ENCODE peak calls at places on chromosomes 12 and 14, in four cellular contexts. One of them, this sample, is unnamed.
A peak's percentile ranks its signal among the peaks of the same experiment; 100 is the strongest.

GRCh38 chr12:48973531-48973930 is 2.0 kb upstream of the WNT10B start:
- DNase-seq in Peyer's patch: no peak
- DNase-seq in psoas muscle: peak; percentile 80
- DNase-seq in adipocyte: no peak
- DNase-seq in this sample: peak; percentile 83

GRCh38 chr12:122835693-122836026 is 403 bp downstream of the HIP1R start:
- DNase-seq in adipocyte: no peak
- DNase-seq in Peyer's patch: peak; percentile 69
- DNase-seq in psoas muscle: no peak
- DNase-seq in this sample: no peak

GRCh38 chr14:77498120-77498979 is at the start of gene ISM2:
- DNase-seq in Peyer's patch: peak; percentile 65
- DNase-seq in adipocyte: peak; percentile 71
- DNase-seq in psoas muscle: no peak
- DNase-seq in this sample: no peak

GRCh38 chr14:97262336-97262735 is 465.2 kb downstream of the VRK1 start:
- DNase-seq in Peyer's patch: no peak
- DNase-seq in adipocyte: no peak
- DNase-seq in psoas muscle: no peak
- DNase-seq in this sample: no peak

GRCh38 chr14:50364792-50365191 is 31.9 kb downstream of the CDKL1 start:
- DNase-seq in Peyer's patch: no peak
- DNase-seq in psoas muscle: no peak
- DNase-seq in adipocyte: no peak
- DNase-seq in this sample: no peak

GRCh38 chr12:114605918-114606317 is 78.1 kb downstream of the TBX3 start:
- DNase-seq in Peyer's patch: no peak
- DNase-seq in adipocyte: no peak
- DNase-seq in psoas muscle: no peak
- DNase-seq in this sample: no peak

GRCh38 chr12:13195848-13196301 is 651 bp upstream of the EMP1 start:
- DNase-seq in Peyer's patch: peak; percentile 62
- DNase-seq in adipocyte: peak; percentile 53
- DNase-seq in psoas muscle: no peak
- DNase-seq in this sample: no peak

GRCh38 chr14:77872152-77872551 is 72.2 kb downstream of the ADCK1 start:
- DNase-seq in adipocyte: no peak
- DNase-seq in Peyer's patch: no peak
- DNase-seq in psoas muscle: no peak
- DNase-seq in this sample: no peak

GRCh38 chr12:100348657-100349454 is 8.0 kb upstream of the SLC17A8 start:
- DNase-seq in adipocyte: peak; percentile 66
- DNase-seq in Peyer's patch: no peak
- DNase-seq in psoas muscle: no peak
- DNase-seq in this sample: no peak

GRCh38 chr12:26126340-26127284 is 1.8 kb upstream of the BHLHE41 start:
- DNase-seq in psoas muscle: peak; percentile 90
- DNase-seq in Peyer's patch: peak; percentile 89
- DNase-seq in adipocyte: peak; percentile 96
- DNase-seq in this sample: peak; percentile 86

GRCh38 chr12:67704071-67704470 is 55.5 kb downstream of the DYRK2 start:
- DNase-seq in adipocyte: no peak
- DNase-seq in Peyer's patch: no peak
- DNase-seq in psoas muscle: no peak
- DNase-seq in this sample: no peak
- H3K4me1 ChIP-seq in adipocyte: peaks cover 18% of the 10 kb centered on the region
- H3K4me1 ChIP-seq in Peyer's patch: no peaks in the 10 kb centered on the region
- H3K4me1 ChIP-seq in psoas muscle: peaks cover 20% of the 10 kb centered on the region
- H3K4me1 ChIP-seq in this sample: no peaks in the 10 kb centered on the region

DNA sequence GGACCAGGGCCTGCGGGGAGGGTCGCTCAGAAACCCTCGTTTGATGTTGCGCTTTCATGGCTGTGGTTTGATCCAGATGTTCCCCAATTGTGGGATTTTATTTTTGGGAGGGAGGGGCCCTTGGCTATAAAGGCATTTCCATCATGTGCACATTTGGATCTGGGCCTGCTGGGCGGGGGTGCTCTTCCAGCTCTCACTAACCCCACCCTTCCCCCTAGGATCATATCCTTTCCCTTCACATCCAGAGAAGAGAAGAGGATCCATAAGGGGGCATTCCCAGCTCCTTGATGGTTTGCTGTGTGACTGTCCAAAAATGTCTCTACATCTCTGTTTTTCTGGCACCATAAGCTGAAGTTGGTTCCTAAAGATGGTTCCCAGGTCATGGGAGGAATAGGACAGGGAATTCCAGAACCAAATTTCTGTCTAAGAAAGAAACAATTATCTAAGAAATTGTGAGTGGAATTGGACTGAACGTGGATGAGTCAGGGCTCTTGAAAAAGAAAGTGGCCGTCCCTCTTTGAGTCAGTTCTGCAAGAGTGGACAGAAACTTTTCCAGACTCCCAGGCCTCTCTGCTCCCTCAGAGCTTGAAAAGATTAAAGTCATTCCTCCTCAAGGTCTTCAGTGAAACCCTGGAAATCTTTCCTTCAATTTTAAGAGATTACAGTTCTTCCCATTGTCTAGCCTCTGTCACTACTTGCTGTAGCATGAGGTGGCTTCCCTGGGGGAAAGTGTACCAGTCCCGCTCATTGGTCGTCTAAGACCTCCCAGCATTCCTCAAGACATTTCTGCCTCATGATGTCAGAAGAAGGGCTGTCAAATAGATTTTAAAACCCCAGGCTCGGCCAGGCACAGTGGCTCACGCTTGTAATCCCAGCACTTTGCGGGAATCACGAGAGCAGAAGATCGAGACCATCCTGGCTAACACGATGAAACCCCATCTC is 47.0 kb downstream of the SMUG1 start:
- DNase-seq in adipocyte: peak; percentile 35
- DNase-seq in psoas muscle: no peak
- DNase-seq in Peyer's patch: no peak
- DNase-seq in this sample: peak; percentile 85
- H3K4me3 ChIP-seq in adipocyte: peak overlapping the region; percentile 72
- H3K4me3 ChIP-seq in psoas muscle: no peak overlapping the region
- H3K4me3 ChIP-seq in Peyer's patch: no peak overlapping the region
- H3K4me3 ChIP-seq in this sample: peak overlapping the region; percentile 10

GRCh38 chr12:5017638-5018348 is 25.9 kb upstream of the KCNA5 start:
- DNase-seq in adipocyte: no peak
- DNase-seq in Peyer's patch: no peak
- DNase-seq in psoas muscle: no peak
- DNase-seq in this sample: no peak
- H3K4me1 ChIP-seq in adipocyte: peaks cover 45% of the 10 kb centered on the region
- H3K4me1 ChIP-seq in Peyer's patch: no peaks in the 10 kb centered on the region
- H3K4me1 ChIP-seq in psoas muscle: peaks cover 2% of the 10 kb centered on the region
- H3K4me1 ChIP-seq in this sample: peaks cover 9% of the 10 kb centered on the region

GRCh38 chr12:34108405-34108803 is 86.1 kb downstream of the ALG10 start:
- DNase-seq in Peyer's patch: no peak
- DNase-seq in psoas muscle: no peak
- DNase-seq in adipocyte: no peak
- DNase-seq in this sample: no peak

GRCh38 chr12:34107781-34108404 is 85.6 kb downstream of the ALG10 start:
- DNase-seq in psoas muscle: no peak
- DNase-seq in Peyer's patch: no peak
- DNase-seq in adipocyte: no peak
- DNase-seq in this sample: no peak

GRCh38 chr12:34109390-34109789 is 87.1 kb downstream of the ALG10 start:
- DNase-seq in Peyer's patch: no peak
- DNase-seq in psoas muscle: no peak
- DNase-seq in adipocyte: no peak
- DNase-seq in this sample: no peak

GRCh38 chr12:34107016-34107415 is 84.7 kb downstream of the ALG10 start:
- DNase-seq in Peyer's patch: no peak
- DNase-seq in adipocyte: no peak
- DNase-seq in psoas muscle: no peak
- DNase-seq in this sample: no peak

GRCh38 chr12:34108967-34109366 is 86.7 kb downstream of the ALG10 start:
- DNase-seq in psoas muscle: no peak
- DNase-seq in adipocyte: no peak
- DNase-seq in Peyer's patch: no peak
- DNase-seq in this sample: no peak
- H3K4me3 ChIP-seq in psoas muscle: no peak overlapping the region
- H3K4me3 ChIP-seq in adipocyte: no peak overlapping the region
- H3K4me3 ChIP-seq in Peyer's patch: no peak overlapping the region
- H3K4me3 ChIP-seq in this sample: no peak overlapping the region

GRCh38 chr14:102188187-102188586 is 48.5 kb downstream of the WDR20 start:
- DNase-seq in adipocyte: no peak
- DNase-seq in Peyer's patch: no peak
- DNase-seq in psoas muscle: no peak
- DNase-seq in this sample: no peak
- H3K4me1 ChIP-seq in adipocyte: peaks cover 34% of the 10 kb centered on the region
- H3K4me1 ChIP-seq in Peyer's patch: no peaks in the 10 kb centered on the region
- H3K4me1 ChIP-seq in psoas muscle: peaks cover 63% of the 10 kb centered on the region
- H3K4me1 ChIP-seq in this sample: no peaks in the 10 kb centered on the region

DNA sequence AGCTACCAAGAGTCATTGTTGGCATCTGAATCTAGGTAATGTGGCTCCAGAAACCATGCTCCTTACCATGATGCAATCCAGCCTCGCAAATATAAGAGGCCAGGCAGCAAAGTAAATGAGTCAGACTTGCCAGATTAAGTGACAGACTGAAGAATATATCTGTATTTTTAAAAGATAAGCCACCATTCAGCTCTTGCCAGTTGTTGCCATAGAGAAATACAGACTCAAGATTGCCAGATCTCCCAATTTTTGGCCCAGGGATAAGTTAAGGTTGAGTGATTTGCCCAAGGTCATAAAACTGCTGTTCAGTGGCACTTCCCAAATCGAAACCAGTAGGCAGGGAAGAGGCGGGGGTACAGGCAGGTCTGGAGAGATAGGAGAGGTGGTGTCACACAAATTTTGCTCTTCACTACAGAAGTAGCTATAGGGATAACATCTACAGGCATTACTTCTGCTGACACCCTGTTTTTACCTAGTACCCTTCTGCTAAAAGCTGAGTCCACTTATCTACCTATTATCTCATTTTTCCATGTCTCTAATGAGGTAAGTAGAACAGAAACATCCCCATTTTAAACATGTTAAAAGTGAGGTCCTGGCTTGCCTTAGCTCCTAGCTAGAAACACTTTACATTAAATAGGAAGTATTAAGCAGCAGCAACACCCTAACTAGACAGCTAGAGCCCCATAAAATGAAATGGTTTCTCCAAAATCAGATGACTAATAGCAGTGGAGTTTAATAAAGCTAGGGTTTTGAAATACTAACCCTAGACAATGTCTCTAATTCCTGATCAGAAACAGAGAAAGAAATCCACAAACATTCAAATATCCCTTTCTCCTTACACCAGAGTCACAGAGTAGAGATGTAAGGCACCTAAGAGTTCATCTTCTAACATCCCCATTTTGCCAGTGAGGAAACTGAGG is 19.5 kb downstream of the DCAF5 start:
- DNase-seq in Peyer's patch: no peak
- DNase-seq in adipocyte: peak; percentile 88
- DNase-seq in psoas muscle: no peak
- DNase-seq in this sample: no peak
- H3K4me3 ChIP-seq in Peyer's patch: no peak overlapping the region
- H3K4me3 ChIP-seq in adipocyte: peak overlapping the region; percentile 58
- H3K4me3 ChIP-seq in psoas muscle: no peak overlapping the region
- H3K4me3 ChIP-seq in this sample: no peak overlapping the region